ENCODE peak calls at places on chromosome 3, in four cellular contexts. Z, C, U and Q are unnamed samples.
A peak's percentile ranks its signal among the peaks of the same experiment; 100 is the strongest.

GRCh38 chr3:177401375-177401774 is 204.1 kb upstream of the TBL1XR1 start:
- DNase-seq in Z (no peak), C (no peak), U (no peak), Q (no peak)

GRCh38 chr3:105614288-105615030 is 247.8 kb downstream of the ALCAM start:
- DNase-seq in Z (no peak), C (no peak), U (no peak), Q (peak; percentile 28)

GRCh38 chr3:115469649-115470048 is 153.7 kb upstream of the GAP43 start:
- DNase-seq in Z (peak; percentile 94), C (no peak), U (peak; percentile 72), Q (no peak)

GRCh38 chr3:26920579-26920978 is 298.0 kb downstream of the LRRC3B start:
- DNase-seq in Z (no peak), C (no peak), U (peak; percentile 2), Q (peak; percentile 28)

GRCh38 chr3:184526158-184526483 is 35.5 kb upstream of the EPHB3 start:
- DNase-seq in Z (no peak), C (no peak), U (no peak), Q (no peak)

GRCh38 chr3:188792788-188793187 is 379.0 kb upstream of the TPRG1 start:
- DNase-seq in Z (no peak), C (no peak), U (no peak), Q (peak; percentile 39)

GRCh38 chr3:39203862-39204261 is 11.5 kb upstream of the XIRP1 start:
- DNase-seq in Z (no peak), C (no peak), U (no peak), Q (no peak)

GRCh38 chr3:60633644-60634043 is 617.6 kb downstream of the FHIT start:
- DNase-seq in Z (no peak), C (no peak), U (no peak), Q (peak; percentile 12)

GRCh38 chr3:78459751-78460150 is 1308.0 kb downstream of the ROBO1 start:
- DNase-seq in Z (no peak), C (no peak), U (no peak), Q (peak; percentile 51)

GRCh38 chr3:14377044-14377837 is 25.2 kb upstream of the SLC6A6 start:
- DNase-seq in Z (no peak), C (no peak), U (no peak), Q (no peak)

GRCh38 chr3:37198996-37199395 is 24.6 kb upstream of the LRRFIP2 start:
- DNase-seq in Z (no peak), C (no peak), U (no peak), Q (peak; percentile 75)

GRCh38 chr3:49495016-49495415 is 24.9 kb downstream of the DAG1 start:
- DNase-seq in Z (no peak), C (no peak), U (no peak), Q (no peak)

GRCh38 chr3:35194666-35195065 is 444.7 kb upstream of the ARPP21 start:
- DNase-seq in Z (no peak), C (no peak), U (no peak), Q (no peak)